ENCODE peak calls at places on chromosomes 7 and 10, in four cellular contexts. P is OCI-LY7, S is WERI-Rb-1, G is heart right ventricle. M is an unnamed sample.

GRCh38 chr10:103884681-103885139 is 29.3 kb upstream of the SH3PXD2A start:
- DNase-seq in P (peak; percentile 49), S (peak; percentile 59), G (peak; percentile 32), M (no peak)

GRCh38 chr7:131843862-131844261 is 287.4 kb upstream of the PODXL start:
- DNase-seq in P (no peak), S (no peak), G (peak; percentile 17), M (no peak)

GRCh38 chr10:47406870-47407648 is 23.0 kb upstream of the ZNF488 start:
- DNase-seq in P (no peak), S (no peak), G (no peak), M (peak; percentile 84)

GRCh38 chr10:121927361-121927840 is 430 bp downstream of the ATE1 start:
- DNase-seq in P (peak; percentile 48), S (peak; percentile 60), G (peak; percentile 55), M (no peak)

GRCh38 chr7:12385364-12385786 is 18.3 kb downstream of the VWDE start:
- DNase-seq in P (no peak), S (peak; percentile 46), G (no peak), M (no peak)

GRCh38 chr7:129376076-129376777 is 58.0 kb upstream of the STRIP2 start:
- DNase-seq in P (peak; percentile 68), S (peak; percentile 62), G (peak; percentile 10), M (no peak)

GRCh38 chr10:14116021-14116420 is 214.7 kb downstream of the FRMD4A start:
- DNase-seq in P (no peak), S (no peak), G (no peak), M (no peak)

GRCh38 chr7:77455334-77455733 is 39.2 kb upstream of the GSAP start:
- DNase-seq in P (no peak), S (no peak), G (peak; percentile 19), M (no peak)

GRCh38 chr10:69446650-69447151 is 4.6 kb upstream of the TSPAN15 start:
- DNase-seq in P (no peak), S (no peak), G (no peak), M (peak; percentile 62)

GRCh38 chr10:78331391-78331922 is 297.8 kb downstream of the RPS24 start:
- DNase-seq in P (no peak), S (no peak), G (no peak), M (no peak)

GRCh38 chr7:39406464-39406863 is 159.7 kb upstream of the YAE1 start:
- DNase-seq in P (no peak), S (no peak), G (no peak), M (no peak)

GRCh38 chr10:71569775-71570588 is 149.6 kb downstream of the C10orf105 start:
- DNase-seq in P (peak; percentile 75), S (peak; percentile 90), G (peak; percentile 77), M (no peak)

GRCh38 chr10:34740321-34740720 is 74.8 kb downstream of the PARD3 start:
- DNase-seq in P (no peak), S (no peak), G (no peak), M (no peak)

GRCh38 chr10:115093776-115094361 is 704 bp downstream of the ATRNL1 start:
- DNase-seq in P (no peak), S (peak; percentile 46), G (no peak), M (no peak)

GRCh38 chr7:112410087-112410486 is 40.2 kb upstream of the IFRD1 start:
- DNase-seq in P (no peak), S (no peak), G (no peak), M (no peak)

GRCh38 chr7:64890761-64891666 is 12.1 kb upstream of the ZNF273 start:
- DNase-seq in P (no peak), S (no peak), G (no peak), M (no peak)

GRCh38 chr10:118256209-118256608 is 85.9 kb downstream of the FAM204A start:
- DNase-seq in P (no peak), S (no peak), G (no peak), M (no peak)

GRCh38 chr7:121563177-121563576 is 167.1 kb upstream of the FAM3C start:
- DNase-seq in P (no peak), S (no peak), G (no peak), M (no peak)

GRCh38 chr10:51000976-51001375 is 73.3 kb upstream of the PRKG1 start:
- DNase-seq in P (no peak), S (no peak), G (peak; percentile 40), M (no peak)

GRCh38 chr10:100985336-100985735 is 2.0 kb downstream of the MRPL43 start:
- DNase-seq in P (no peak), S (no peak), G (no peak), M (no peak)

GRCh38 chr10:91511549-91512330 is 101.6 kb downstream of the HECTD2 start:
- DNase-seq in P (no peak), S (no peak), G (no peak), M (no peak)

GRCh38 chr7:116582164-116582732 is 57.4 kb downstream of the CAV1 start:
- DNase-seq in P (no peak), S (no peak), G (no peak), M (no peak)

GRCh38 chr7:122136639-122137253 is 7.3 kb downstream of the AASS start:
- DNase-seq in P (no peak), S (no peak), G (no peak), M (no peak)

GRCh38 chr7:953547-954327 is 743 bp downstream of the ADAP1 start:
- DNase-seq in P (no peak), S (peak; percentile 54), G (peak; percentile 41), M (no peak)

GRCh38 chr10:3935933-3936359 is 150.9 kb upstream of the KLF6 start:
- DNase-seq in P (no peak), S (no peak), G (no peak), M (no peak)

GRCh38 chr10:67438605-67439258 is 257.3 kb downstream of the CTNNA3 start:
- DNase-seq in P (no peak), S (peak; percentile 34), G (no peak), M (no peak)

GRCh38 chr10:80513106-80513505 is 24.6 kb upstream of the SH2D4B start:
- DNase-seq in P (no peak), S (no peak), G (no peak), M (no peak)

GRCh38 chr10:89086801-89087513 is 96.4 kb downstream of the FAS start:
- DNase-seq in P (peak; percentile 2), S (no peak), G (peak; percentile 85), M (no peak)

GRCh38 chr10:27805215-27805614 is 59.6 kb upstream of the MKX start:
- DNase-seq in P (no peak), S (no peak), G (no peak), M (no peak)

GRCh38 chr10:78277734-78278404 is 244.2 kb downstream of the RPS24 start:
- DNase-seq in P (no peak), S (peak; percentile 62), G (peak; percentile 67), M (peak; percentile 67)

GRCh38 chr7:481219-481930 is 38.3 kb downstream of the PDGFA start:
- DNase-seq in P (no peak), S (no peak), G (no peak), M (no peak)

GRCh38 chr7:143892527-143893300 is 9.3 kb downstream of the TCAF1 start:
- DNase-seq in P (peak; percentile 43), S (peak; percentile 50), G (no peak), M (no peak)

GRCh38 chr7:25669300-25669781 is 441.1 kb upstream of the NPVF start:
- DNase-seq in P (no peak), S (no peak), G (no peak), M (no peak)

GRCh38 chr7:75981450-75982305 is 12.7 kb downstream of the TMEM120A start:
- DNase-seq in P (no peak), S (no peak), G (no peak), M (no peak)

GRCh38 chr7:43590862-43591550 is 8.1 kb downstream of the STK17A start:
- DNase-seq in P (peak; percentile 46), S (no peak), G (no peak), M (no peak)

GRCh38 chr7:141586878-141587277 is 35.7 kb downstream of the AGK start:
- DNase-seq in P (no peak), S (no peak), G (no peak), M (no peak)

GRCh38 chr7:141584935-141585334 is 33.7 kb downstream of the AGK start:
- DNase-seq in P (no peak), S (no peak), G (no peak), M (no peak)

GRCh38 chr7:141588912-141589311 is 37.7 kb downstream of the AGK start:
- DNase-seq in P (no peak), S (no peak), G (no peak), M (no peak)

GRCh38 chr7:141587304-141587703 is 36.1 kb downstream of the AGK start:
- DNase-seq in P (no peak), S (no peak), G (no peak), M (no peak)

GRCh38 chr7:141585592-141586510 is 34.6 kb downstream of the AGK start:
- DNase-seq in P (no peak), S (no peak), G (no peak), M (peak; percentile 41)
- H3K4me3 ChIP-seq in P (no peak overlapping the region), S (no peak overlapping the region), G (no peak overlapping the region), M (no peak overlapping the region)

DNA sequence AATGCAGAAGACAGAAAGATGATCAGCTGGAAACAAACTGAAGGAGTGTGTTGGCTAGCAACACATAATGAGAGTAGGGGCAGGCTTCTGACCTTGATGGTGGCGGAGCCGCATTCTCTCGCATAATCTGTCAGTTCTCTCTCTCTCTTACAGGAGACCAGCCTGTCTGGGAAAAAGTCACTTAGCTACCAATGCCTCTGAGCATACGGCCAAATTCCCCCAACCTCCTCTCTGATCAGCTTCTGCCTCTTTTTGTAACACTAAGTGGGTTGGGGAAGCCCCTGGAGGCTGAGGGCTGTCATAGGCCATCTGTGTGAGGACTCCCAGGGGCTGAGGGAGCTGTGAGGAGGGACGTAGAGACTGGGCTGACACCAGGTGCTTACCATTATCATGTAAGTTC is 104.6 kb downstream of the HIPK2 start:
- DNase-seq in P (no peak), S (no peak), G (no peak), M (no peak)
- TF ChIP-seq CTCF in P (no peak), S (no peak), G (no peak), M (no peak)

DNA sequence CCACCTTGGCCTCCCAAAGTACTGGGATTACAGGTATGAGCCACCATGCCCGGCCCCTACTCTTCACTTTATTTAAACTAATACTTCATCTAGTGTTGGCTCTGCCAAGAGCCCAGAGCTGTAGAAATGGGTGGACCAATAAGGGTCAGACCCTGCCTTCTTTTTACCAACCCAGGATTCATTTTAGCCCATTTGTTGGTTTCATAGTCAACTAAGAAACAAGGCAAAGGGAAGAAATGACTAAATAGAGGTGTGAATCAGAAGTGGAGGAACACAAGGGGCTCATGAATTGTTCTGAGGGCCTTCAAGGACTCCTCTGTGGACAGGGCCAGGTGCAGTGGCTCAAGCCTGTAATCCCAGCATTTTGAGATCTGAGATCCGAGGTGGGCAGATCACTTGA is 1.1 kb downstream of the ANKRD2 start:
- DNase-seq in P (no peak), S (no peak), G (no peak), M (no peak)
- H3K4me3 ChIP-seq in P (no peak overlapping the region), S (no peak overlapping the region), G (no peak overlapping the region), M (no peak overlapping the region)

DNA sequence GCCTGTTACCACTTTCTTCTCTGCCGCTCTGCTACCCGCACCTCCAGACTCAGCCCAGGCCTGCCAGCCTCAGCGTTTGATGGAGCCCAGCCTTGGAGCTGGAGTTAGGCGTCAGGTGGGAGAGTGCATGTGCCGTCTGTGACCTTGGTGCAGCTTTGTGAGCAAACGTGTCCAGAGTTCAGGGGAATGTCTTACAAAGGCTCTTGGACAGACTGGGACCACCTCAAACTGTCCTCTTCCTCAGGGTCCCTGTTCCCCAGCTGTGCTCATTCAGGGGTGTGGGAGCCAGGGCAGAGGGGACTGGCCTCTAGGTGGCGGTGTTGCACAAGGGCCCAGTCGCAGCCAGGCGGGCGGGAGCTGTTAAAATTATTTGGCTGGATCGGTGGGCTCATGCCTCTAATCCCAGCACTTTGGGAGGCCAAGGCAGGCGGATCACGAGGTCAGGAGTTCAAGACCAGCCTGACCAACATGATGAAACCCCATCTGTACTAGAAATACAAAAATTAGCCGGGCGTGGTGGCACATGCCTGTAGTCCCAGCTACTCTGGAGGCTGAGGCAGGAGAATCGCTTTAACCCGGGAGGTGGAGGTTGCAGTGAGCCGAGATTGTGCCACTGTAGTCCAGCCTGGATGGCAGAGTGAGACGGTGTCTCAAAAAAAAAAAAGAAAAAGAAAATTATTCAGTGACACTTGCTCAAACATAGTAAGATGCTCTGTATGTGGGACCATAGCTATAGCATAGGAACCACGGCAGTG is 89.2 kb downstream of the ADCY1 start:
- DNase-seq in P (peak; percentile 51), S (no peak), G (peak; percentile 18), M (no peak)
- TF ChIP-seq CTCF in P (peak; percentile 85), S (peak; percentile 80), G (peak; percentile 76), M (peak; percentile 56)

M was measured in retinal pigment epithelial cell.